ENCODE peak calls at places on chromosomes 5 and 9, in four cellular contexts. One of them, this sample, is unnamed.

GRCh38 chr9:87497604-87498045 is at the start of gene DAPK1:
- DNase-seq in GM12878: no peak
- DNase-seq in K562: peak; percentile 69
- DNase-seq in SK-N-SH: peak; percentile 95
- DNase-seq in this sample: peak; percentile 79

GRCh38 chr9:128190516-128191405 is 611 bp downstream of the CIZ1 start:
- DNase-seq in GM12878: no peak
- DNase-seq in K562: no peak
- DNase-seq in SK-N-SH: no peak
- DNase-seq in this sample: no peak

GRCh38 chr5:132426525-132427138 is 57.1 kb downstream of the SLC22A5 start:
- DNase-seq in GM12878: no peak
- DNase-seq in K562: peak; percentile 91
- DNase-seq in SK-N-SH: peak; percentile 67
- DNase-seq in this sample: peak; percentile 41

GRCh38 chr9:16238730-16239129 is 631.7 kb downstream of the BNC2 start:
- DNase-seq in GM12878: no peak
- DNase-seq in K562: no peak
- DNase-seq in SK-N-SH: no peak
- DNase-seq in this sample: no peak

GRCh38 chr9:70108181-70108580 is 64.5 kb downstream of the MAMDC2 start:
- DNase-seq in GM12878: no peak
- DNase-seq in K562: no peak
- DNase-seq in SK-N-SH: no peak
- DNase-seq in this sample: no peak

GRCh38 chr5:122089614-122090013 is 11.6 kb upstream of the LOX start:
- DNase-seq in GM12878: no peak
- DNase-seq in K562: peak; percentile 48
- DNase-seq in SK-N-SH: no peak
- DNase-seq in this sample: no peak

GRCh38 chr5:148949871-148950863 is 112.7 kb downstream of the SH3TC2 start:
- DNase-seq in GM12878: no peak
- DNase-seq in K562: no peak
- DNase-seq in SK-N-SH: no peak
- DNase-seq in this sample: no peak

GRCh38 chr5:109479260-109479860 is 69.6 kb upstream of the PJA2 start:
- DNase-seq in GM12878: no peak
- DNase-seq in K562: no peak
- DNase-seq in SK-N-SH: no peak
- DNase-seq in this sample: no peak

GRCh38 chr9:88852794-88853193 is 138.5 kb upstream of the S1PR3 start:
- DNase-seq in GM12878: no peak
- DNase-seq in K562: peak; percentile 17
- DNase-seq in SK-N-SH: no peak
- DNase-seq in this sample: no peak

GRCh38 chr5:143434261-143435206 is 31.0 kb upstream of the NR3C1 start:
- DNase-seq in GM12878: no peak
- DNase-seq in K562: no peak
- DNase-seq in SK-N-SH: peak; percentile 37
- DNase-seq in this sample: no peak

GRCh38 chr9:13532407-13532806 is 252.9 kb upstream of the MPDZ start:
- DNase-seq in GM12878: no peak
- DNase-seq in K562: no peak
- DNase-seq in SK-N-SH: no peak
- DNase-seq in this sample: no peak

DNA sequence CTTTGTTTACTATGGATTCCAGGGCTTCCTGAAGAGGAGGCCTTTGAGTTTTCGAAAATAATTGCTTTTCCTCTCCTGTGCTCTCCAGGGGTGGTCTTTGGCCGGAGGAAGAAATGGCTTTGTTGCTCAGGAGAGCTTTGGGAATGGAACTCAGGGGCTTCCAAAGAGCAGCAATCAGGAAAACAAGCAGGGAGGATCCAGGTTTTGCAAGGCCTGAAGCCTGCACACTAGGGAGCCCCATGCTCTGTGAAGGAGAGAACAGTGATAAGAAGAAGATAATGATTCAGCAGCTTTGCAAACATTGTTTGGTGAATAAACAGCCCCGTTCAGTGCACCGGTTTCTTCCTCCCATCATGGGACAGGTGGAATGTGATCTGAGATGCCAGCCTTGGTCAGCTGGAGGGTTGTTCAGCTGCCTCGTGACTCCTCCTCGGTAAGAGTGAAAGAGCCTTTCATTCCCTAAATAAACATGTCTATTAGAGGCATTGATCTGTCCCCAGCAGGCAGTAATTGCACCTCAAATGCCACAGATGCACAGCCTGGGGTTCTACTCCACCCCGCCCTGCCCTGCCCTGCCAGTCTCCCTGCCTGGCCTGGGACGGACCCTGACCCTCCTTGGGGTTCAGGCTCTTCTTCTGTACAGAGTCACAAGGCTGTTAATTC is 11.5 kb upstream of the ALDH1B1 start:
- DNase-seq in GM12878: no peak
- DNase-seq in K562: peak; percentile 67
- DNase-seq in SK-N-SH: no peak
- DNase-seq in this sample: no peak
- TF ChIP-seq USF1 in GM12878: no peak
- TF ChIP-seq USF1 in K562: no peak
- TF ChIP-seq USF1 in SK-N-SH: no peak
- TF ChIP-seq USF1 in this sample: no peak

GRCh38 chr5:58505502-58505901 is 14.3 kb downstream of the GAPT start:
- DNase-seq in GM12878: no peak
- DNase-seq in K562: no peak
- DNase-seq in SK-N-SH: no peak
- DNase-seq in this sample: no peak
- TF ChIP-seq USF1 in GM12878: no peak
- TF ChIP-seq USF1 in K562: no peak
- TF ChIP-seq USF1 in SK-N-SH: no peak
- TF ChIP-seq USF1 in this sample: no peak

GRCh38 chr5:3590967-3591900 is 4.4 kb upstream of the IRX1 start:
- DNase-seq in GM12878: no peak
- DNase-seq in K562: no peak
- DNase-seq in SK-N-SH: peak; percentile 17
- DNase-seq in this sample: peak; percentile 26
- TF ChIP-seq USF1 in GM12878: no peak
- TF ChIP-seq USF1 in K562: no peak
- TF ChIP-seq USF1 in SK-N-SH: no peak
- TF ChIP-seq USF1 in this sample: no peak

GRCh38 chr9:131503626-131504465 is 1.1 kb downstream of the POMT1 start:
- DNase-seq in GM12878: no peak
- DNase-seq in K562: peak; percentile 54
- DNase-seq in SK-N-SH: peak; percentile 65
- DNase-seq in this sample: peak; percentile 29

GRCh38 chr9:131499254-131499653 is 3.5 kb upstream of the POMT1 start:
- DNase-seq in GM12878: no peak
- DNase-seq in K562: no peak
- DNase-seq in SK-N-SH: no peak
- DNase-seq in this sample: no peak

GRCh38 chr9:131500377-131500776 is 2.3 kb upstream of the POMT1 start:
- DNase-seq in GM12878: no peak
- DNase-seq in K562: no peak
- DNase-seq in SK-N-SH: no peak
- DNase-seq in this sample: no peak

GRCh38 chr9:131502781-131503625 is at the start of gene POMT1:
- DNase-seq in GM12878: peak; percentile 59
- DNase-seq in K562: peak; percentile 97
- DNase-seq in SK-N-SH: peak; percentile 99
- DNase-seq in this sample: peak; percentile 87

DNA sequence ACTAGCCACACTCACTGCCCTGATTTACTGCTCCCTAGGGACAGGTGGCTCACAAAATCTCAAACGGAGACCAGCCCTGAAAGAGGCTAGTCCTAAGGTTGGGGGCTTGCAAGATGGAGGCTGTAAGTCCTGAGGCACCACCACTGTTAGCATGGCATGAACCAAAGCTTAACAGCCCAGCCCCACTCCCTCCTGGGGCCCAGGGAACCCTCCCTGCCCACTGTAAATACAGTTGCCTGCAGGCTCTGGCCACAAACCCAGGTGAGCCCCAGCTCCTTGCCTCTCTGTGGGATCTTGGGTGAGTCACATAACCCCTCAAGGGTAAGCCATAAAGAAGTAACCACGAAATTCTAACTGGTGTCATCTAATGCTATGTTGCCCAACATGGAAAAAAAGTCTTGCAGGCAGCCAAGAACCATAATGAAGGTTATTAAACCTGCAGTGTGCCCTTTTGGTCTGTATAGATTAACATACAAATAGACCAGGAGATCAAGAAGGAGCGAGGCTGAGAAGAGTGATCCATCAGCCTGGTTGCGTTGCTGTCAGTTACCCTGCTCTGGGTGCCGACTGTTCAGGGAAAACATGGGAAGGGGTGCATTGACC is 1.7 kb upstream of the POMT1 start:
- DNase-seq in GM12878: no peak
- DNase-seq in K562: no peak
- DNase-seq in SK-N-SH: no peak
- DNase-seq in this sample: no peak
- TF ChIP-seq USF1 in GM12878: no peak
- TF ChIP-seq USF1 in K562: no peak
- TF ChIP-seq USF1 in SK-N-SH: no peak
- TF ChIP-seq USF1 in this sample: no peak

GRCh38 chr9:71384343-71384742 is 262.9 kb upstream of the TRPM3 start:
- DNase-seq in GM12878: no peak
- DNase-seq in K562: no peak
- DNase-seq in SK-N-SH: no peak
- DNase-seq in this sample: no peak
- TF ChIP-seq USF1 in GM12878: no peak
- TF ChIP-seq USF1 in K562: no peak
- TF ChIP-seq USF1 in SK-N-SH: no peak
- TF ChIP-seq USF1 in this sample: no peak

This sample was measured in WTC11.